ENCODE peak calls at places on chromosomes 6 and 20, in six cellular contexts. P is NCI-H1694 treated with DMSO at 0.1 percent for 48 hours; T is HT1080; Q is WTC11; C is stimulated activated CD4-positive, alpha-beta T cell treated with anti-CD3 and anti-CD28 coated beads, Interleukin-4, amount 100 ng/mL, for 1 hour; J is MG63. Y is an unnamed sample.

GRCh38 chr20:20317195-20318113 is 50.5 kb upstream of the INSM1 start:
- DNase-seq in P (peak; percentile 79), T (no peak), Q (no peak), C (no peak), J (no peak), Y (no peak)

GRCh38 chr6:4970739-4971395 is 33.0 kb downstream of the RPP40 start:
- DNase-seq in P (no peak), T (no peak), Q (no peak), C (no peak), J (peak; percentile 56), Y (no peak)

GRCh38 chr6:102216232-102216631 is 822.7 kb downstream of the GRIK2 start:
- DNase-seq in P (no peak), T (no peak), Q (no peak), C (no peak), J (no peak), Y (no peak)

GRCh38 chr6:28220164-28221133 is 4.6 kb upstream of the ZSCAN9 start:
- DNase-seq in P (no peak), T (no peak), Q (no peak), C (no peak), J (no peak), Y (no peak)

GRCh38 chr6:30915591-30915946 is 1.5 kb downstream of the VARS2 start:
- DNase-seq in P (peak; percentile 47), T (peak; percentile 67), Q (peak; percentile 29), C (no peak), J (no peak), Y (peak; percentile 75)

GRCh38 chr6:16759181-16759645 is 2.0 kb downstream of the ATXN1 start:
- DNase-seq in P (no peak), T (no peak), Q (no peak), C (no peak), J (no peak), Y (no peak)

GRCh38 chr20:20754758-20755157 is 42.3 kb upstream of the RALGAPA2 start:
- DNase-seq in P (no peak), T (no peak), Q (no peak), C (no peak), J (no peak), Y (no peak)

GRCh38 chr6:136330634-136331033 is 41.0 kb upstream of the BCLAF1 start:
- DNase-seq in P (no peak), T (no peak), Q (no peak), C (no peak), J (no peak), Y (no peak)

GRCh38 chr6:68892432-68892831 is 257.4 kb downstream of the ADGRB3 start:
- DNase-seq in P (no peak), T (no peak), Q (no peak), C (no peak), J (no peak), Y (no peak)

GRCh38 chr6:161409353-161409752 is 135.5 kb upstream of the AGPAT4 start:
- DNase-seq in P (no peak), T (no peak), Q (no peak), C (no peak), J (no peak), Y (no peak)

GRCh38 chr6:16398587-16398986 is 160.2 kb downstream of the GMPR start:
- DNase-seq in P (no peak), T (no peak), Q (no peak), C (no peak), J (no peak), Y (no peak)

GRCh38 chr20:32464401-32465091 is 106.4 kb downstream of the ASXL1 start:
- DNase-seq in P (no peak), T (no peak), Q (no peak), C (no peak), J (no peak), Y (no peak)

GRCh38 chr6:91645811-91646210 is 1058.9 kb upstream of the MAP3K7 start:
- DNase-seq in P (no peak), T (no peak), Q (no peak), C (no peak), J (no peak), Y (no peak)

GRCh38 chr20:56607061-56607704 is 21.9 kb upstream of the TFAP2C start:
- DNase-seq in P (no peak), T (no peak), Q (no peak), C (no peak), J (no peak), Y (no peak)

GRCh38 chr6:53879608-53880007 is 84.8 kb downstream of the LRRC1 start:
- DNase-seq in P (no peak), T (no peak), Q (no peak), C (no peak), J (no peak), Y (no peak)

GRCh38 chr6:37862415-37862814 is 42.9 kb downstream of the ZFAND3 start:
- DNase-seq in P (no peak), T (no peak), Q (no peak), C (no peak), J (no peak), Y (no peak)

GRCh38 chr6:104855507-104855906 is 4.2 kb downstream of the HACE1 start:
- DNase-seq in P (no peak), T (peak; percentile 8), Q (no peak), C (no peak), J (no peak), Y (peak; percentile 16)

Y was measured in MCF 10A.